ENCODE peak calls at places on chromosomes 5 and 9, in four cellular contexts. One of them, this sample, is unnamed.
A peak's percentile ranks its signal among the peaks of the same experiment; 100 is the strongest.

GRCh38 chr5:92268343-92268742 is 885.2 kb upstream of the ARRDC3 start:
- DNase-seq in endothelial cell: no peak
- DNase-seq in hepatic stellate cell: no peak
- DNase-seq in iris pigment epithelial cell: no peak
- DNase-seq in this sample: no peak

GRCh38 chr5:155792873-155793272 is 534.1 kb upstream of the SGCD start:
- DNase-seq in endothelial cell: no peak
- DNase-seq in hepatic stellate cell: no peak
- DNase-seq in iris pigment epithelial cell: no peak
- DNase-seq in this sample: no peak

GRCh38 chr5:23461576-23461975 is 45.8 kb upstream of the PRDM9 start:
- DNase-seq in endothelial cell: no peak
- DNase-seq in hepatic stellate cell: no peak
- DNase-seq in iris pigment epithelial cell: no peak
- DNase-seq in this sample: no peak

GRCh38 chr9:87556039-87556438 is 58.4 kb downstream of the DAPK1 start:
- DNase-seq in endothelial cell: no peak
- DNase-seq in hepatic stellate cell: no peak
- DNase-seq in iris pigment epithelial cell: no peak
- DNase-seq in this sample: no peak

GRCh38 chr5:13278148-13278547 is 666.3 kb downstream of the DNAH5 start:
- DNase-seq in endothelial cell: no peak
- DNase-seq in hepatic stellate cell: no peak
- DNase-seq in iris pigment epithelial cell: no peak
- DNase-seq in this sample: no peak

GRCh38 chr5:77140350-77140749 is 53.3 kb upstream of the ZBED3 start:
- DNase-seq in endothelial cell: no peak
- DNase-seq in hepatic stellate cell: no peak
- DNase-seq in iris pigment epithelial cell: no peak
- DNase-seq in this sample: no peak

GRCh38 chr5:132011561-132012384 is at the start of gene ACSL6:
- DNase-seq in endothelial cell: peak; percentile 39
- DNase-seq in hepatic stellate cell: peak; percentile 28
- DNase-seq in iris pigment epithelial cell: no peak
- DNase-seq in this sample: no peak

GRCh38 chr5:154112255-154112654 is 73.5 kb downstream of the MFAP3 start:
- DNase-seq in endothelial cell: no peak
- DNase-seq in hepatic stellate cell: no peak
- DNase-seq in iris pigment epithelial cell: no peak
- DNase-seq in this sample: no peak

GRCh38 chr9:121945849-121946248 is 147.3 kb downstream of the TTLL11 start:
- DNase-seq in endothelial cell: no peak
- DNase-seq in hepatic stellate cell: no peak
- DNase-seq in iris pigment epithelial cell: peak; percentile 27
- DNase-seq in this sample: no peak

GRCh38 chr5:32325616-32326015 is 12.9 kb upstream of the MTMR12 start:
- DNase-seq in endothelial cell: no peak
- DNase-seq in hepatic stellate cell: no peak
- DNase-seq in iris pigment epithelial cell: no peak
- DNase-seq in this sample: no peak

GRCh38 chr9:124410321-124410913 is 4.8 kb downstream of the PSMB7 start:
- DNase-seq in endothelial cell: no peak
- DNase-seq in hepatic stellate cell: no peak
- DNase-seq in iris pigment epithelial cell: no peak
- DNase-seq in this sample: no peak

GRCh38 chr9:35797311-35798109 is 6.1 kb downstream of the NPR2 start:
- DNase-seq in endothelial cell: no peak
- DNase-seq in hepatic stellate cell: no peak
- DNase-seq in iris pigment epithelial cell: no peak
- DNase-seq in this sample: no peak

GRCh38 chr5:144697847-144698262 is 527.2 kb downstream of the KCTD16 start:
- DNase-seq in endothelial cell: no peak
- DNase-seq in hepatic stellate cell: peak; percentile 31
- DNase-seq in iris pigment epithelial cell: peak; percentile 96
- DNase-seq in this sample: no peak

GRCh38 chr9:504921-505821 is 290.5 kb downstream of the DOCK8 start:
- DNase-seq in endothelial cell: peak; percentile 46
- DNase-seq in hepatic stellate cell: no peak
- DNase-seq in iris pigment epithelial cell: no peak
- DNase-seq in this sample: no peak

GRCh38 chr5:8686707-8687106 is 817.8 kb downstream of the MTRR start:
- DNase-seq in endothelial cell: no peak
- DNase-seq in hepatic stellate cell: no peak
- DNase-seq in iris pigment epithelial cell: peak; percentile 5
- DNase-seq in this sample: no peak

GRCh38 chr9:38442473-38443096 is 18.3 kb upstream of the IGFBPL1 start:
- DNase-seq in endothelial cell: no peak
- DNase-seq in hepatic stellate cell: no peak
- DNase-seq in iris pigment epithelial cell: no peak
- DNase-seq in this sample: no peak

GRCh38 chr9:38201844-38202243 is 132.8 kb upstream of the SHB start:
- DNase-seq in endothelial cell: no peak
- DNase-seq in hepatic stellate cell: no peak
- DNase-seq in iris pigment epithelial cell: no peak
- DNase-seq in this sample: no peak

GRCh38 chr5:149641000-149641576 is 59.8 kb downstream of the ARHGEF37 start:
- DNase-seq in endothelial cell: no peak
- DNase-seq in hepatic stellate cell: peak; percentile 91
- DNase-seq in iris pigment epithelial cell: peak; percentile 64
- DNase-seq in this sample: no peak

GRCh38 chr9:109098221-109098959 is 21.4 kb downstream of the TMEM245 start:
- DNase-seq in endothelial cell: peak; percentile 19
- DNase-seq in hepatic stellate cell: no peak
- DNase-seq in iris pigment epithelial cell: peak; percentile 84
- DNase-seq in this sample: no peak

GRCh38 chr5:40437452-40437861 is 242.3 kb upstream of the PTGER4 start:
- DNase-seq in endothelial cell: no peak
- DNase-seq in hepatic stellate cell: peak; percentile 43
- DNase-seq in iris pigment epithelial cell: peak; percentile 94
- DNase-seq in this sample: no peak

GRCh38 chr9:73549991-73550390 is 398.3 kb downstream of the ANXA1 start:
- DNase-seq in endothelial cell: no peak
- DNase-seq in hepatic stellate cell: no peak
- DNase-seq in iris pigment epithelial cell: no peak
- DNase-seq in this sample: no peak

GRCh38 chr9:103319979-103320378 is 324.8 kb downstream of the CYLC2 start:
- DNase-seq in endothelial cell: no peak
- DNase-seq in hepatic stellate cell: no peak
- DNase-seq in iris pigment epithelial cell: peak; percentile 0
- DNase-seq in this sample: no peak

GRCh38 chr5:135821061-135821781 is 13.2 kb upstream of the SLC25A48 start:
- DNase-seq in endothelial cell: no peak
- DNase-seq in hepatic stellate cell: no peak
- DNase-seq in iris pigment epithelial cell: no peak
- DNase-seq in this sample: peak; percentile 74

GRCh38 chr9:14031015-14031414 is 282.9 kb downstream of the NFIB start:
- DNase-seq in endothelial cell: peak; percentile 47
- DNase-seq in hepatic stellate cell: no peak
- DNase-seq in iris pigment epithelial cell: peak; percentile 86
- DNase-seq in this sample: peak; percentile 30

GRCh38 chr5:175103746-175104145 is 340.2 kb downstream of the DRD1 start:
- DNase-seq in endothelial cell: no peak
- DNase-seq in hepatic stellate cell: no peak
- DNase-seq in iris pigment epithelial cell: no peak
- DNase-seq in this sample: no peak

This sample was measured in iPS DF 19.7.